ENCODE peak calls at places on chromosomes 5 and 9, in four cellular contexts. One of them, this sample, is unnamed.

GRCh38 chr5:45642370-45642769 is 53.8 kb downstream of the HCN1 start:
- DNase-seq in A549: no peak
- DNase-seq in K562: no peak
- DNase-seq in GM12878: no peak
- DNase-seq in this sample: no peak

GRCh38 chr9:111232997-111233790 is 96.8 kb downstream of the OR2K2 start:
- DNase-seq in A549: no peak
- DNase-seq in K562: no peak
- DNase-seq in GM12878: no peak
- DNase-seq in this sample: no peak

GRCh38 chr9:34884732-34885131 is 73.4 kb upstream of the PHF24 start:
- DNase-seq in A549: no peak
- DNase-seq in K562: no peak
- DNase-seq in GM12878: peak
- DNase-seq in this sample: no peak

GRCh38 chr5:43041131-43041668 is 1.1 kb upstream of the ANXA2R start:
- DNase-seq in A549: peak
- DNase-seq in K562: peak
- DNase-seq in GM12878: no peak
- DNase-seq in this sample: no peak

GRCh38 chr9:90966475-90967150 is 165.0 kb downstream of the SYK start:
- DNase-seq in A549: no peak
- DNase-seq in K562: no peak
- DNase-seq in GM12878: no peak
- DNase-seq in this sample: peak

GRCh38 chr9:135343733-135344522 is 135.7 kb upstream of the PPP1R26 start:
- DNase-seq in A549: peak
- DNase-seq in K562: peak
- DNase-seq in GM12878: no peak
- DNase-seq in this sample: peak

GRCh38 chr9:98575379-98576346 is 133.1 kb downstream of the GABBR2 start:
- DNase-seq in A549: peak
- DNase-seq in K562: peak
- DNase-seq in GM12878: peak
- DNase-seq in this sample: peak

GRCh38 chr5:173618927-173619519 is 2.6 kb upstream of the BOD1 start:
- DNase-seq in A549: peak
- DNase-seq in K562: peak
- DNase-seq in GM12878: peak
- DNase-seq in this sample: peak

DNA sequence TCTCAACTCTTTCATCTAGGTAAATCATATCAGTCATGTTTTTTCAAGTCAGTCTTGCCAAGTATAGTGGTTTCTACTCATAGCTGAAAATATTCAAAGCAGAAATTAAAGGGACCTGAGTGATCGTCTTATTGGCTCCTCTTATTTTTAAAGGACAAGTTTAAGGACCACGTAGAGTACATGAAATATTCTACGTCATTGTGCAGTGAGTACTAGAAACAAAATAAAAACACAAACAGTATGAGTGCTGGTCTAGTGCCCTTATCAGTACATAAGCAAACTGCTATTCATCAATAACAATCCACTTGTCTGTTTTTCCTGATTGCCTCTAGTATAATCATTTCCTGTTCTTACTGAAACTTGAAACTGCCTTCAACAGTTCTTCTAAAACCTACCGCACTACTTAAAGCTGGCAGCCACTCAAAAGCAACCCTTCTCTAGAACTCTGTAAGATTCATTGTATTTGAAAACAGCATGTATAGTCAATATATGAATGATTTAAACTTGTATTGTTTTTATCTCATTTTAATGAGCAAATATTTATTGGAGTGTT is 853.7 kb downstream of the TAF11L14 start:
- DNase-seq in A549: no peak
- DNase-seq in K562: no peak
- DNase-seq in GM12878: no peak
- DNase-seq in this sample: no peak
- TF ChIP-seq RAD21 in A549: no peak
- TF ChIP-seq RAD21 in K562: no peak
- TF ChIP-seq RAD21 in GM12878: no peak
- TF ChIP-seq RAD21 in this sample: no peak

GRCh38 chr5:82031220-82032119 is 59.6 kb downstream of the ATG10 start:
- DNase-seq in A549: no peak
- DNase-seq in K562: no peak
- DNase-seq in GM12878: no peak
- DNase-seq in this sample: no peak
- TF ChIP-seq ELK1 in A549: no peak
- TF ChIP-seq ELK1 in K562: no peak
- TF ChIP-seq ELK1 in GM12878: no peak
- TF ChIP-seq ELK1 in this sample: no peak

DNA sequence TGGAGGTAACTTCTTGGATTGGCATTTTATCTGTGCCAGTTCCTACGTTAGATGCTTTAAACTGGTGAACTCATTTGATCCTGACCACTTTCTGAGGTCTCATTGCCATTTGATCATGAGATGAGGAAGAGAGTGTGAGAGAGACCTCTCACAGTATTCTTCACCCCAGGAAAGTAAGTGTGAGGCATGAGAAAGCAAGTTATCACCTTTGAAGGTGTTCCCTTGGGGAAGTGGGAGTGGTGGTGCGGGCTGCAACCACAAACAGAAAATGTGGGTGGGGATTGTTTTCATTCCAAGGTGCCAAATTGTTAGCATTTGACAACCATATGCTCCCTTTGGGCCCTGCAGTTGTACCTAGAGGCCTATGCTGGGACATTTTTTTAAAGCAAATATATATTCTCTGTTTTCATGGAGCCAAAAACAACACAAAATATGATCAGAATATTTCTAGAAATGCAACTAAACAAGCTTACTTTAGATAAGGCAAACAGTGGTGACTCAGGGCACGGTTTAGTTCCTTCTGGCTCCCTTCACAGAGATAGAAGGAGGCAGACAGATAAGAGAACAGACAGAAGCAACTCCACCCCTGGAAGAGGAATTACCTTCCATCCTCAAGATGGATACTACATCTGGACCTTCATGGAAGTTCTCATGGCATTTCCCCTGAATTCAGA is 416.8 kb downstream of the PLK2 start:
- DNase-seq in A549: peak
- DNase-seq in K562: peak
- DNase-seq in GM12878: no peak
- DNase-seq in this sample: peak
- TF ChIP-seq RAD21 in A549: no peak
- TF ChIP-seq RAD21 in K562: no peak
- TF ChIP-seq RAD21 in GM12878: no peak
- TF ChIP-seq RAD21 in this sample: no peak

GRCh38 chr5:148465381-148466290 is 81.9 kb downstream of the FBXO38 start:
- DNase-seq in A549: no peak
- DNase-seq in K562: no peak
- DNase-seq in GM12878: no peak
- DNase-seq in this sample: no peak

GRCh38 chr5:148471379-148471778 is 87.6 kb downstream of the FBXO38 start:
- DNase-seq in A549: no peak
- DNase-seq in K562: no peak
- DNase-seq in GM12878: no peak
- DNase-seq in this sample: peak

GRCh38 chr5:148469446-148470062 is 85.8 kb downstream of the FBXO38 start:
- DNase-seq in A549: no peak
- DNase-seq in K562: no peak
- DNase-seq in GM12878: no peak
- DNase-seq in this sample: peak

DNA sequence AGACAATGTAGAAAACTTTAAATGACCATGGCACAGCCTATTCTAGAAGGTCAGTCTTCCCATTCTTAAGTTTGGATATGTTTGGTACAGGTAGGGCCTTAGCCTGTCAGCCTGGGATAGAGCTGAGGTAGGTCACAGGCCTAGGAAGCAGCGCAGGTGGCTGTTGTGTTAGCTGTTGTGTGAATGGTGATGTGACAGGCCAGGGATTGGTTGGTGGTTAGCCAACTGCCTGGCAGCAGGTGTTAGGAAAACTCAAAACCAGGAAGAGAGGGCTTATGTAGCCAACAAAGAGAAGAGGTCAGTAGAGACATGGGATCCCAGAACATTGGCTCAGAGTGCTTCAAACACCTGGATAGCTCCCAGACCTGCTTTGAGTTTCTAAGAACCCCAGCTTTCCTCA is 84.2 kb downstream of the FBXO38 start:
- DNase-seq in A549: no peak
- DNase-seq in K562: no peak
- DNase-seq in GM12878: no peak
- DNase-seq in this sample: no peak
- TF ChIP-seq ELK1 in A549: no peak
- TF ChIP-seq ELK1 in K562: no peak
- TF ChIP-seq ELK1 in GM12878: no peak
- TF ChIP-seq ELK1 in this sample: no peak

This sample was measured in IMR-90.